ENCODE peak calls at places on chromosomes 6 and 20, in five cellular contexts. E is A549, K is sigmoid colon, N is K562, T is tibial nerve. H is an unnamed sample.

GRCh38 chr6:38861957-38862401 is 146.9 kb downstream of the DNAH8 start:
- DNase-seq in T (no peak), N (no peak), E (no peak), K (no peak), H (no peak)

GRCh38 chr6:89120371-89120770 is 2.5 kb upstream of the SRSF12 start:
- DNase-seq in E (no peak), K (no peak), T (no peak), N (no peak), H (no peak)

GRCh38 chr6:35087361-35088280 is 53.5 kb downstream of the TCP11 start:
- DNase-seq in T (no peak), E (no peak), N (no peak), K (peak; percentile 67), H (no peak)

GRCh38 chr6:37827603-37828265 is 8.2 kb downstream of the ZFAND3 start:
- DNase-seq in K (no peak), E (no peak), T (no peak), N (no peak), H (no peak)

GRCh38 chr20:20691477-20691863 is 21.0 kb downstream of the RALGAPA2 start:
- DNase-seq in K (no peak), N (no peak), E (no peak), T (no peak), H (no peak)

GRCh38 chr20:58150772-58151171 is 77.7 kb downstream of the ANKRD60 start:
- DNase-seq in K (no peak), E (no peak), N (no peak), T (no peak), H (no peak)

GRCh38 chr6:53287336-53288225 is 61.2 kb downstream of the ELOVL5 start:
- DNase-seq in N (no peak), K (peak; percentile 68), E (no peak), T (peak; percentile 63), H (no peak)

GRCh38 chr6:167733740-167734661 is 92.7 kb upstream of the AFDN start:
- DNase-seq in E (no peak), N (no peak), K (peak; percentile 78), T (peak; percentile 79), H (peak; percentile 56)

GRCh38 chr20:20393207-20393606 is 25.3 kb downstream of the INSM1 start:
- DNase-seq in T (no peak), N (peak; percentile 16), K (no peak), E (no peak), H (no peak)

GRCh38 chr6:42086046-42086664 is 35.8 kb downstream of the TAF8 start:
- DNase-seq in N (peak; percentile 68), T (no peak), K (no peak), E (peak; percentile 41), H (no peak)

GRCh38 chr6:90184334-90185298 is 112.0 kb downstream of the BACH2 start:
- DNase-seq in N (no peak), E (no peak), K (no peak), T (no peak), H (no peak)

GRCh38 chr20:62780204-62780603 is 16.1 kb upstream of the MRGBP start:
- DNase-seq in N (no peak), K (no peak), T (no peak), E (no peak), H (no peak)

GRCh38 chr6:142857609-142858195 is 87.3 kb downstream of the HIVEP2 start:
- DNase-seq in N (no peak), K (no peak), E (no peak), T (no peak), H (no peak)

GRCh38 chr6:43608310-43608763 is 20.7 kb downstream of the GTPBP2 start:
- DNase-seq in T (peak; percentile 85), N (peak; percentile 72), K (no peak), E (peak; percentile 50), H (peak; percentile 49)

GRCh38 chr20:9214676-9215075 is 145.8 kb downstream of the PLCB4 start:
- DNase-seq in N (no peak), T (no peak), K (no peak), E (no peak), H (no peak)

GRCh38 chr6:52009736-52010135 is 77.7 kb downstream of the PKHD1 start:
- DNase-seq in N (no peak), T (no peak), E (no peak), K (no peak), H (no peak)

GRCh38 chr6:78513856-78514255 is 353.5 kb upstream of the IRAK1BP1 start:
- DNase-seq in E (no peak), K (no peak), N (no peak), T (no peak), H (no peak)

GRCh38 chr20:2005831-2006426 is 12.1 kb upstream of the PDYN start:
- DNase-seq in K (no peak), E (no peak), N (peak; percentile 62), T (peak; percentile 64), H (peak; percentile 36)

GRCh38 chr6:72552938-72553337 is 68.9 kb upstream of the KCNQ5 start:
- DNase-seq in E (no peak), N (no peak), K (no peak), T (no peak), H (no peak)

GRCh38 chr20:61112515-61112914 is 139.5 kb upstream of the CDH4 start:
- DNase-seq in E (no peak), K (peak; percentile 40), N (no peak), T (no peak), H (no peak)

GRCh38 chr20:52683761-52684160 is 288.4 kb upstream of the TSHZ2 start:
- DNase-seq in K (no peak), T (no peak), E (no peak), N (no peak), H (no peak)

GRCh38 chr20:19889011-19889953 is 127.9 kb upstream of the NAA20 start:
- DNase-seq in K (peak; percentile 77), N (no peak), E (no peak), T (peak; percentile 40), H (peak; percentile 58)

GRCh38 chr6:593139-593906 is 63.6 kb downstream of the HUS1B start:
- DNase-seq in T (peak; percentile 87), K (no peak), E (peak; percentile 16), N (peak; percentile 61), H (peak; percentile 60)

DNA sequence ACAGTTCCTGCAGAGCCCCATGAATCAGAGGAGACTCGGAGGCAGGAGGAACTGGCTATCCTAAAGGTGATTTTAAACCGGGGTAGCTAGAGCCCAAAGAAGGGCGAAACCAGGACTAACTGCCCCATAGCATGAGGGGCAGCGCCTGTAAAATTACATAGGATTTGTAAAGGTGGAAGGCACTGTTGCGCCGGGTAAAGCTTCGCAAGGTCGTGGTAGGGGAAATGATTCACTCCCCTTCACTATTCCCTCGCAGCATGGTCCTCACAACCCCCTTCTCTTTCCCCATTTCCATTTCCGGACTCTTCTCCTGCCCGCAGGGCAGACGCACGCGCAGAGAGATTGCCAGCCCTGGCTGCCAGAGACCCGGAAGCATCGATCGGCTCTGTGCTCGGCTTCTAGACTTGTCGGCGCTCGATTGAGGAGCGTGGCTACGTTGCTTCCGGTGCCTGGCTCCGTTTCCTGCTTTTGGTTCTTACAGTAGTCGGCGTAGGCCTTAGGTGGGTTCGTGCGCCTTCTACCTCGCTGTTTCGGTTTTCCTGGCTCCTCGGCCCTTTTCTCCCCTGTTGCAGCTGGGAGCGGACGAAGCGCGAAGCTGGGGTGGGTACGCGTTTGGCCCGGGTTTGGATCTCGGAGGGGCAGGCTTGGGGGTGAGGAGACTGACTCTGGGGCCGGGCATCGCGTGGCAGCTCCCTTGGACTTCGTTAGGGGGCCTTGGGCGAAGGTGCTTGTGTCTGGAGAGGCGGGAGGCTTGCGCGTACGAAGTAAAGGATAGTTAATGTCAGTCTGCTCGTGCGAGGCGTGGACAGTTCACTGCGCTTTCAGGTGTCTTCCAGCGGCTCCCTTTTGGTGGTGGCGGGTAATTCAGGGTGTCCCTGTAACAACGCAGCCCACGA is at the start of gene SNRPB2:
- DNase-seq in N (peak; percentile 80), K (peak; percentile 96), E (peak; percentile 89), T (peak; percentile 87), H (peak; percentile 91)
- TF ChIP-seq EP300 in N (no peak), K (no peak), E (no peak), T (peak; percentile 73), H (no peak)

GRCh38 chr20:54397292-54398155 is 77.9 kb upstream of the DOK5 start:
- DNase-seq in K (no peak), T (no peak), N (no peak), E (no peak), H (no peak)
- H3K4me3 ChIP-seq in K (no peak overlapping the region), T (no peak overlapping the region), N (no peak overlapping the region), E (no peak overlapping the region), H (no peak overlapping the region)

GRCh38 chr6:166162599-166163342 is 4.9 kb downstream of the TBXT start:
- DNase-seq in K (peak; percentile 9), E (no peak), T (no peak), N (no peak), H (no peak)

GRCh38 chr6:166152660-166153059 is 15.0 kb downstream of the TBXT start:
- DNase-seq in T (no peak), E (no peak), N (no peak), K (no peak), H (no peak)

GRCh38 chr6:166151798-166152197 is 15.9 kb downstream of the TBXT start:
- DNase-seq in N (no peak), E (no peak), T (no peak), K (no peak), H (no peak)

GRCh38 chr6:166157930-166158617 is 9.6 kb downstream of the TBXT start:
- DNase-seq in N (no peak), T (no peak), E (no peak), K (no peak), H (no peak)

DNA sequence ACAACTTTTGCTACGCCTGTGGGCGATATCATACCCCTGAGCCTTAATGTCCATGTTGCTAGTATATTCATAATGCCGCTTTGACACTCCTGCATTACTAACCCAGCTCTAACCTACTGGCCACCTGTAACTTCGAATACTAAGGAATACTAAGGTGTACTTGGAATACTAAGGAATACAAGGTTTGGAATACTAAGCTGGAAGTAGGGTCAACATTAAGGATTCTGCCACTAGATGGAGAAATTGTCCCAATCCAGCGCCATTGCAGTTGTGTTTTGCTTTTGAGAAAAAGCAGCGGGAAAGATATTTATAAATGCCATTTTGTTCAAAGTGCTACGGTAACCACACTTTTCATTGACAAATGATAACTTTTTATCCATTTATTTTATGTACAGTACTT is 10.7 kb downstream of the TBXT start:
- DNase-seq in K (no peak), N (no peak), T (no peak), E (peak; percentile 23), H (no peak)
- TF ChIP-seq CTCF in K (no peak), N (peak; percentile 52), T (peak; percentile 14), E (peak; percentile 48), H (no peak)

GRCh38 chr20:54844346-54844745 is 369.0 kb downstream of the DOK5 start:
- DNase-seq in T (no peak), E (no peak), K (no peak), N (no peak), H (no peak)
- TF ChIP-seq EP300 in T (no peak), E (no peak), K (no peak), N (no peak), H (no peak)

GRCh38 chr6:110683236-110683635 is 132.0 kb downstream of the CDK19 start:
- DNase-seq in T (no peak), K (no peak), E (no peak), N (no peak), H (no peak)

GRCh38 chr6:110687326-110687725 is 127.9 kb downstream of the CDK19 start:
- DNase-seq in E (no peak), N (no peak), T (no peak), K (no peak), H (no peak)

GRCh38 chr6:110681543-110682459 is 133.5 kb downstream of the CDK19 start:
- DNase-seq in K (no peak), N (no peak), E (no peak), T (no peak), H (no peak)

DNA sequence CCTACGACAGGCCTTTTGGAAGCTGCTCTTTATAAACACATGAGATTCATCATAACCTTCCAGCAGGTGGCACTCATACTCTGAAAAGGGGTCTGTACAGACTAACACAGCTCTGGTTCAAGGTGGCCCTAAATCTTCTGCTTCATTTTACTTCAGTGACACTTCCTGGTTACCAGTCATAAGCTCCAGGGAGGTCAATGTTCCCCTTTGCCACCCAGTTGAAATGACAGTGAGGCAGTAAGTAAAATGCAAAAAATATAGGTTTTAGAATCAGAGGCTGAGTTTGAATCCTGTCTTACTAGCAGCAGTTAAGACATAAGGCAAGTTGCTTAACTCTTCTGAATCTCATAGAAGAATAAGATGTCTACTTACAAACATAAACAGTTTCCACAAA is 132.8 kb downstream of the CDK19 start:
- DNase-seq in E (peak; percentile 35), K (peak; percentile 70), T (peak; percentile 92), N (peak; percentile 54), H (peak; percentile 28)
- H3K4me3 ChIP-seq in E (no peak overlapping the region), K (no peak overlapping the region), T (no peak overlapping the region), N (no peak overlapping the region), H (no peak overlapping the region)